ENCODE peak calls at places on chromosome 3, in nine cellular contexts. One of them, this sample, is unnamed.

GRCh38 chr3:133367431-133367830 is 32.4 kb upstream of the BFSP2 start:
- DNase-seq in frontal cortex: no peak
- DNase-seq in AG20443: no peak
- DNase-seq in B cell: no peak
- DNase-seq in fibroblast of pulmonary artery: no peak
- DNase-seq in NCI-H1105 treated with DMSO at 0.1 percent for 48 hours: no peak
- DNase-seq in prostate gland: no peak
- DNase-seq in H7: no peak
- DNase-seq in GM06990: no peak
- DNase-seq in this sample: no peak

GRCh38 chr3:42066516-42067181 is 24.5 kb upstream of the TRAK1 start:
- DNase-seq in frontal cortex: no peak
- DNase-seq in AG20443: peak
- DNase-seq in B cell: peak
- DNase-seq in fibroblast of pulmonary artery: peak
- DNase-seq in NCI-H1105 treated with DMSO at 0.1 percent for 48 hours: no peak
- DNase-seq in prostate gland: no peak
- DNase-seq in H7: peak
- DNase-seq in GM06990: no peak
- DNase-seq in this sample: no peak

GRCh38 chr3:81393251-81393650 is 368.2 kb downstream of the GBE1 start:
- DNase-seq in frontal cortex: no peak
- DNase-seq in AG20443: no peak
- DNase-seq in B cell: no peak
- DNase-seq in fibroblast of pulmonary artery: no peak
- DNase-seq in NCI-H1105 treated with DMSO at 0.1 percent for 48 hours: no peak
- DNase-seq in prostate gland: no peak
- DNase-seq in H7: no peak
- DNase-seq in GM06990: no peak
- DNase-seq in this sample: no peak

GRCh38 chr3:24343084-24343783 is 151.4 kb downstream of the THRB start:
- DNase-seq in frontal cortex: no peak
- DNase-seq in AG20443: no peak
- DNase-seq in B cell: no peak
- DNase-seq in fibroblast of pulmonary artery: no peak
- DNase-seq in NCI-H1105 treated with DMSO at 0.1 percent for 48 hours: no peak
- DNase-seq in prostate gland: no peak
- DNase-seq in H7: no peak
- DNase-seq in GM06990: no peak
- DNase-seq in this sample: no peak

GRCh38 chr3:30625541-30626438 is 19.4 kb downstream of the TGFBR2 start:
- DNase-seq in frontal cortex: no peak
- DNase-seq in AG20443: no peak
- DNase-seq in B cell: no peak
- DNase-seq in fibroblast of pulmonary artery: peak
- DNase-seq in NCI-H1105 treated with DMSO at 0.1 percent for 48 hours: no peak
- DNase-seq in prostate gland: no peak
- DNase-seq in H7: no peak
- DNase-seq in GM06990: no peak
- DNase-seq in this sample: no peak

GRCh38 chr3:121592856-121593702 is at the start of gene FBXO40:
- DNase-seq in frontal cortex: no peak
- DNase-seq in AG20443: no peak
- DNase-seq in B cell: no peak
- DNase-seq in fibroblast of pulmonary artery: no peak
- DNase-seq in NCI-H1105 treated with DMSO at 0.1 percent for 48 hours: peak
- DNase-seq in prostate gland: no peak
- DNase-seq in H7: peak
- DNase-seq in GM06990: no peak
- DNase-seq in this sample: no peak

GRCh38 chr3:114506622-114507300 is 212.9 kb downstream of the TIGIT start:
- DNase-seq in frontal cortex: no peak
- DNase-seq in AG20443: peak
- DNase-seq in B cell: no peak
- DNase-seq in fibroblast of pulmonary artery: peak
- DNase-seq in NCI-H1105 treated with DMSO at 0.1 percent for 48 hours: no peak
- DNase-seq in prostate gland: no peak
- DNase-seq in H7: no peak
- DNase-seq in GM06990: no peak
- DNase-seq in this sample: no peak

GRCh38 chr3:66038726-66039589 is at the start of gene MAGI1:
- DNase-seq in frontal cortex: peak
- DNase-seq in AG20443: peak
- DNase-seq in B cell: no peak
- DNase-seq in fibroblast of pulmonary artery: peak
- DNase-seq in NCI-H1105 treated with DMSO at 0.1 percent for 48 hours: peak
- DNase-seq in prostate gland: peak
- DNase-seq in H7: peak
- DNase-seq in GM06990: peak
- DNase-seq in this sample: peak

GRCh38 chr3:138567403-138567802 is 26.7 kb downstream of the CEP70 start:
- DNase-seq in frontal cortex: no peak
- DNase-seq in AG20443: no peak
- DNase-seq in B cell: no peak
- DNase-seq in fibroblast of pulmonary artery: no peak
- DNase-seq in NCI-H1105 treated with DMSO at 0.1 percent for 48 hours: no peak
- DNase-seq in prostate gland: no peak
- DNase-seq in H7: peak
- DNase-seq in GM06990: no peak
- DNase-seq in this sample: no peak

GRCh38 chr3:65439641-65440040 is 599.1 kb downstream of the MAGI1 start:
- DNase-seq in frontal cortex: peak
- DNase-seq in AG20443: peak
- DNase-seq in B cell: no peak
- DNase-seq in fibroblast of pulmonary artery: peak
- DNase-seq in NCI-H1105 treated with DMSO at 0.1 percent for 48 hours: peak
- DNase-seq in prostate gland: peak
- DNase-seq in H7: peak
- DNase-seq in GM06990: peak
- DNase-seq in this sample: no peak

GRCh38 chr3:113234028-113234427 is 22.7 kb downstream of the BOC start:
- DNase-seq in frontal cortex: no peak
- DNase-seq in AG20443: no peak
- DNase-seq in B cell: no peak
- DNase-seq in fibroblast of pulmonary artery: no peak
- DNase-seq in NCI-H1105 treated with DMSO at 0.1 percent for 48 hours: no peak
- DNase-seq in prostate gland: no peak
- DNase-seq in H7: no peak
- DNase-seq in GM06990: no peak
- DNase-seq in this sample: no peak

GRCh38 chr3:174439621-174440349 is 419.3 kb upstream of the NAALADL2 start:
- DNase-seq in frontal cortex: no peak
- DNase-seq in AG20443: peak
- DNase-seq in B cell: no peak
- DNase-seq in fibroblast of pulmonary artery: peak
- DNase-seq in NCI-H1105 treated with DMSO at 0.1 percent for 48 hours: no peak
- DNase-seq in prostate gland: peak
- DNase-seq in H7: no peak
- DNase-seq in GM06990: no peak
- DNase-seq in this sample: no peak

GRCh38 chr3:87732294-87732693 is 326.5 kb downstream of the CGGBP1 start:
- DNase-seq in frontal cortex: no peak
- DNase-seq in AG20443: no peak
- DNase-seq in B cell: no peak
- DNase-seq in fibroblast of pulmonary artery: no peak
- DNase-seq in NCI-H1105 treated with DMSO at 0.1 percent for 48 hours: no peak
- DNase-seq in prostate gland: no peak
- DNase-seq in H7: no peak
- DNase-seq in GM06990: no peak
- DNase-seq in this sample: no peak

GRCh38 chr3:112500621-112501020 is 1.3 kb upstream of the BTLA start:
- DNase-seq in frontal cortex: no peak
- DNase-seq in AG20443: no peak
- DNase-seq in B cell: no peak
- DNase-seq in fibroblast of pulmonary artery: no peak
- DNase-seq in NCI-H1105 treated with DMSO at 0.1 percent for 48 hours: no peak
- DNase-seq in prostate gland: no peak
- DNase-seq in H7: no peak
- DNase-seq in GM06990: no peak
- DNase-seq in this sample: no peak

GRCh38 chr3:100600181-100601042 is 9.0 kb upstream of the ADGRG7 start:
- DNase-seq in frontal cortex: no peak
- DNase-seq in AG20443: no peak
- DNase-seq in B cell: no peak
- DNase-seq in fibroblast of pulmonary artery: no peak
- DNase-seq in NCI-H1105 treated with DMSO at 0.1 percent for 48 hours: peak
- DNase-seq in prostate gland: no peak
- DNase-seq in H7: no peak
- DNase-seq in GM06990: no peak
- DNase-seq in this sample: no peak

GRCh38 chr3:175346573-175347356 is 487.6 kb downstream of the NAALADL2 start:
- DNase-seq in frontal cortex: no peak
- DNase-seq in AG20443: peak
- DNase-seq in B cell: no peak
- DNase-seq in fibroblast of pulmonary artery: peak
- DNase-seq in NCI-H1105 treated with DMSO at 0.1 percent for 48 hours: peak
- DNase-seq in prostate gland: peak
- DNase-seq in H7: no peak
- DNase-seq in GM06990: no peak
- DNase-seq in this sample: no peak

GRCh38 chr3:2211568-2211967 is 112.9 kb downstream of the CNTN4 start:
- DNase-seq in frontal cortex: no peak
- DNase-seq in AG20443: no peak
- DNase-seq in B cell: no peak
- DNase-seq in fibroblast of pulmonary artery: no peak
- DNase-seq in NCI-H1105 treated with DMSO at 0.1 percent for 48 hours: no peak
- DNase-seq in prostate gland: no peak
- DNase-seq in H7: no peak
- DNase-seq in GM06990: no peak
- DNase-seq in this sample: no peak

GRCh38 chr3:102733811-102734574 is 299.2 kb downstream of the ZPLD1 start:
- DNase-seq in frontal cortex: no peak
- DNase-seq in AG20443: peak
- DNase-seq in B cell: no peak
- DNase-seq in fibroblast of pulmonary artery: peak
- DNase-seq in NCI-H1105 treated with DMSO at 0.1 percent for 48 hours: no peak
- DNase-seq in prostate gland: no peak
- DNase-seq in H7: no peak
- DNase-seq in GM06990: no peak
- DNase-seq in this sample: no peak

GRCh38 chr3:171226794-171227193 is 200.3 kb upstream of the SLC2A2 start:
- DNase-seq in frontal cortex: no peak
- DNase-seq in AG20443: no peak
- DNase-seq in B cell: no peak
- DNase-seq in fibroblast of pulmonary artery: no peak
- DNase-seq in NCI-H1105 treated with DMSO at 0.1 percent for 48 hours: no peak
- DNase-seq in prostate gland: no peak
- DNase-seq in H7: no peak
- DNase-seq in GM06990: no peak
- DNase-seq in this sample: no peak

GRCh38 chr3:196179380-196180308 is 31.6 kb downstream of the ZDHHC19 start:
- DNase-seq in frontal cortex: peak
- DNase-seq in AG20443: peak
- DNase-seq in B cell: peak
- DNase-seq in fibroblast of pulmonary artery: peak
- DNase-seq in NCI-H1105 treated with DMSO at 0.1 percent for 48 hours: no peak
- DNase-seq in prostate gland: no peak
- DNase-seq in H7: peak
- DNase-seq in GM06990: peak
- DNase-seq in this sample: no peak

GRCh38 chr3:127495821-127496220 is 94.7 kb downstream of the TPRA1 start:
- DNase-seq in frontal cortex: no peak
- DNase-seq in AG20443: no peak
- DNase-seq in B cell: no peak
- DNase-seq in fibroblast of pulmonary artery: no peak
- DNase-seq in NCI-H1105 treated with DMSO at 0.1 percent for 48 hours: no peak
- DNase-seq in prostate gland: no peak
- DNase-seq in H7: no peak
- DNase-seq in GM06990: no peak
- DNase-seq in this sample: no peak

GRCh38 chr3:45113625-45114050 is 32.5 kb downstream of the CDCP1 start:
- DNase-seq in frontal cortex: no peak
- DNase-seq in AG20443: no peak
- DNase-seq in B cell: no peak
- DNase-seq in fibroblast of pulmonary artery: peak
- DNase-seq in NCI-H1105 treated with DMSO at 0.1 percent for 48 hours: no peak
- DNase-seq in prostate gland: no peak
- DNase-seq in H7: no peak
- DNase-seq in GM06990: no peak
- DNase-seq in this sample: no peak

GRCh38 chr3:123773681-123774431 is 110.3 kb downstream of the MYLK start:
- DNase-seq in frontal cortex: peak
- DNase-seq in AG20443: peak
- DNase-seq in B cell: no peak
- DNase-seq in fibroblast of pulmonary artery: no peak
- DNase-seq in NCI-H1105 treated with DMSO at 0.1 percent for 48 hours: no peak
- DNase-seq in prostate gland: no peak
- DNase-seq in H7: no peak
- DNase-seq in GM06990: no peak
- DNase-seq in this sample: no peak

GRCh38 chr3:193798097-193798496 is 205.1 kb downstream of the OPA1 start:
- DNase-seq in frontal cortex: no peak
- DNase-seq in AG20443: no peak
- DNase-seq in B cell: no peak
- DNase-seq in fibroblast of pulmonary artery: peak
- DNase-seq in NCI-H1105 treated with DMSO at 0.1 percent for 48 hours: no peak
- DNase-seq in prostate gland: no peak
- DNase-seq in H7: no peak
- DNase-seq in GM06990: no peak
- DNase-seq in this sample: no peak

GRCh38 chr3:48695113-48695753 is 9.5 kb upstream of the NCKIPSD start:
- DNase-seq in frontal cortex: no peak
- DNase-seq in AG20443: peak
- DNase-seq in B cell: no peak
- DNase-seq in fibroblast of pulmonary artery: peak
- DNase-seq in NCI-H1105 treated with DMSO at 0.1 percent for 48 hours: no peak
- DNase-seq in prostate gland: peak
- DNase-seq in H7: peak
- DNase-seq in GM06990: no peak
- DNase-seq in this sample: no peak

GRCh38 chr3:190517696-190518095 is 3.8 kb downstream of the IL1RAP start:
- DNase-seq in frontal cortex: no peak
- DNase-seq in AG20443: peak
- DNase-seq in B cell: no peak
- DNase-seq in fibroblast of pulmonary artery: peak
- DNase-seq in NCI-H1105 treated with DMSO at 0.1 percent for 48 hours: no peak
- DNase-seq in prostate gland: no peak
- DNase-seq in H7: no peak
- DNase-seq in GM06990: no peak
- DNase-seq in this sample: no peak

GRCh38 chr3:30187366-30187765 is 419.0 kb upstream of the TGFBR2 start:
- DNase-seq in frontal cortex: no peak
- DNase-seq in AG20443: no peak
- DNase-seq in B cell: no peak
- DNase-seq in fibroblast of pulmonary artery: no peak
- DNase-seq in NCI-H1105 treated with DMSO at 0.1 percent for 48 hours: no peak
- DNase-seq in prostate gland: no peak
- DNase-seq in H7: no peak
- DNase-seq in GM06990: no peak
- DNase-seq in this sample: no peak

GRCh38 chr3:25472153-25472552 is 44.1 kb downstream of the RARB start:
- DNase-seq in frontal cortex: no peak
- DNase-seq in AG20443: no peak
- DNase-seq in B cell: no peak
- DNase-seq in fibroblast of pulmonary artery: no peak
- DNase-seq in NCI-H1105 treated with DMSO at 0.1 percent for 48 hours: no peak
- DNase-seq in prostate gland: no peak
- DNase-seq in H7: no peak
- DNase-seq in GM06990: no peak
- DNase-seq in this sample: no peak

GRCh38 chr3:108603689-108604088 is 14.2 kb downstream of the DZIP3 start:
- DNase-seq in frontal cortex: no peak
- DNase-seq in AG20443: no peak
- DNase-seq in B cell: no peak
- DNase-seq in fibroblast of pulmonary artery: no peak
- DNase-seq in NCI-H1105 treated with DMSO at 0.1 percent for 48 hours: no peak
- DNase-seq in prostate gland: no peak
- DNase-seq in H7: no peak
- DNase-seq in GM06990: no peak
- DNase-seq in this sample: no peak

GRCh38 chr3:59857589-59858346 is 807.9 kb upstream of the CFAP20DC start:
- DNase-seq in frontal cortex: no peak
- DNase-seq in AG20443: peak
- DNase-seq in B cell: peak
- DNase-seq in fibroblast of pulmonary artery: peak
- DNase-seq in NCI-H1105 treated with DMSO at 0.1 percent for 48 hours: peak
- DNase-seq in prostate gland: peak
- DNase-seq in H7: peak
- DNase-seq in GM06990: peak
- DNase-seq in this sample: peak

GRCh38 chr3:9014189-9014588 is 50.9 kb upstream of the RAD18 start:
- DNase-seq in frontal cortex: no peak
- DNase-seq in AG20443: peak
- DNase-seq in B cell: no peak
- DNase-seq in fibroblast of pulmonary artery: peak
- DNase-seq in NCI-H1105 treated with DMSO at 0.1 percent for 48 hours: no peak
- DNase-seq in prostate gland: no peak
- DNase-seq in H7: no peak
- DNase-seq in GM06990: no peak
- DNase-seq in this sample: no peak